ENCODE peak calls at places on chromosomes 6 and 20, in seven cellular contexts. X is ovary, P is heart left ventricle, K is H9, J is lower lobe of right lung, E is SK-N-SH, H is colonic mucosa. V is an unnamed sample. For H3K4me1, the result is how much of the 10 kb centered on the place peaks cover.

GRCh38 chr6:124190256-124190655 is 386.6 kb downstream of the NKAIN2 start:
- DNase-seq in X (no peak), P (no peak), K (no peak), J (no peak), E (no peak), H (no peak), V (no peak)

GRCh38 chr6:100160913-100161312 is 166.9 kb upstream of the MCHR2 start:
- DNase-seq in X (no peak), P (no peak), K (peak), J (no peak), E (no peak), H (no peak), V (no peak)

GRCh38 chr6:113558966-113559365 is 298.2 kb upstream of the MARCKS start:
- DNase-seq in X (no peak), P (no peak), K (no peak), J (no peak), E (no peak), H (no peak), V (no peak)

GRCh38 chr6:18100296-18100695 is 22.2 kb downstream of the NHLRC1 start:
- DNase-seq in X (no peak), P (no peak), K (no peak), J (no peak), E (no peak), H (no peak), V (no peak)

GRCh38 chr6:41442800-41443501 is 103.2 kb upstream of the FOXP4 start:
- DNase-seq in X (peak), P (peak), K (peak), J (peak), E (peak), H (peak), V (peak)

GRCh38 chr6:73515204-73516101 is 5.4 kb downstream of the EEF1A1 start:
- DNase-seq in X (peak), P (no peak), K (peak), J (no peak), E (peak), H (peak), V (peak)

GRCh38 chr20:45111799-45112471 is 3.0 kb downstream of the WFDC5 start:
- DNase-seq in X (no peak), P (no peak), K (peak), J (no peak), E (peak), H (no peak), V (no peak)

GRCh38 chr20:38395165-38395564 is 40.0 kb downstream of the SNHG17 start:
- DNase-seq in X (no peak), P (no peak), K (no peak), J (no peak), E (no peak), H (no peak), V (no peak)

GRCh38 chr6:79249136-79249535 is 14.7 kb upstream of the HMGN3 start:
- DNase-seq in X (no peak), P (no peak), K (no peak), J (no peak), E (no peak), H (no peak), V (no peak)

GRCh38 chr6:5403619-5404018 is 142.3 kb downstream of the FARS2 start:
- DNase-seq in X (no peak), P (no peak), K (no peak), J (no peak), E (no peak), H (no peak), V (no peak)

GRCh38 chr6:136095961-136096360 is 154.2 kb downstream of the MTFR2 start:
- DNase-seq in X (no peak), P (peak), K (no peak), J (no peak), E (no peak), H (no peak), V (no peak)

GRCh38 chr6:151004415-151005024 is 139.0 kb downstream of the MTHFD1L start:
- DNase-seq in X (no peak), P (no peak), K (no peak), J (no peak), E (no peak), H (no peak), V (no peak)

GRCh38 chr6:3509326-3509725 is 52.5 kb upstream of the SLC22A23 start:
- DNase-seq in X (no peak), P (no peak), K (no peak), J (no peak), E (no peak), H (no peak), V (no peak)

GRCh38 chr20:62303327-62304226 is 780 bp downstream of the ADRM1 start:
- DNase-seq in X (no peak), P (no peak), K (peak), J (no peak), E (no peak), H (peak), V (no peak)

GRCh38 chr6:162123797-162124196 is 603.8 kb downstream of the PRKN start:
- DNase-seq in X (no peak), P (no peak), K (no peak), J (no peak), E (peak), H (no peak), V (no peak)

GRCh38 chr6:332671-333070 is 40.4 kb downstream of the DUSP22 start:
- DNase-seq in X (no peak), P (no peak), K (no peak), J (no peak), E (no peak), H (no peak), V (no peak)

GRCh38 chr6:53180678-53181077 is 32.0 kb upstream of the GCM1 start:
- DNase-seq in X (no peak), P (no peak), K (no peak), J (no peak), E (no peak), H (no peak), V (no peak)

GRCh38 chr6:169498887-169499513 is 202.8 kb downstream of the WDR27 start:
- DNase-seq in X (no peak), P (no peak), K (no peak), J (no peak), E (peak), H (no peak), V (no peak)

GRCh38 chr6:116170358-116171057 is 44.6 kb upstream of the COL10A1 start:
- DNase-seq in X (no peak), P (no peak), K (no peak), J (no peak), E (no peak), H (no peak), V (no peak)

GRCh38 chr6:90294989-90295853 is 1.4 kb downstream of the BACH2 start:
- DNase-seq in X (peak), P (peak), K (no peak), J (peak), E (peak), H (peak), V (peak)

GRCh38 chr6:127481628-127482027 is 22.4 kb upstream of the KIAA0408 start:
- DNase-seq in X (no peak), P (no peak), K (no peak), J (no peak), E (no peak), H (no peak), V (no peak)

GRCh38 chr6:126937426-126937825 is 181.0 kb upstream of the RSPO3 start:
- DNase-seq in X (no peak), P (no peak), K (no peak), J (no peak), E (no peak), H (no peak), V (no peak)

GRCh38 chr6:41063884-41064285 is 8.3 kb downstream of the OARD1 start:
- DNase-seq in X (no peak), P (no peak), K (no peak), J (no peak), E (no peak), H (no peak), V (no peak)

GRCh38 chr6:69090132-69090531 is 455.1 kb downstream of the ADGRB3 start:
- DNase-seq in X (no peak), P (no peak), K (no peak), J (no peak), E (no peak), H (no peak), V (no peak)

GRCh38 chr6:107985701-107986100 is 27.7 kb upstream of the SEC63 start:
- DNase-seq in X (no peak), P (no peak), K (no peak), J (no peak), E (no peak), H (no peak), V (no peak)

GRCh38 chr6:85866758-85867401 is 224.2 kb upstream of the SYNCRIP start:
- DNase-seq in X (no peak), P (no peak), K (no peak), J (no peak), E (no peak), H (no peak), V (no peak)

GRCh38 chr6:3280866-3281465 is 22.2 kb downstream of the PSMG4 start:
- DNase-seq in X (peak), P (no peak), K (no peak), J (peak), E (no peak), H (no peak), V (no peak)

GRCh38 chr6:157644043-157644810 is 178.8 kb upstream of the SNX9 start:
- DNase-seq in X (no peak), P (no peak), K (no peak), J (no peak), E (peak), H (no peak), V (no peak)

GRCh38 chr20:35093245-35093884 is 758 bp upstream of the TRPC4AP start:
- DNase-seq in X (no peak), P (no peak), K (no peak), J (no peak), E (no peak), H (no peak), V (no peak)

GRCh38 chr6:67112120-67112519 is 1405.1 kb upstream of the EYS start:
- DNase-seq in X (no peak), P (no peak), K (no peak), J (no peak), E (no peak), H (no peak), V (no peak)

GRCh38 chr20:47360489-47361267 is 4.2 kb upstream of the ZMYND8 start:
- DNase-seq in X (peak), P (peak), K (peak), J (peak), E (peak), H (peak), V (peak)

GRCh38 chr6:149723771-149724417 is 6.0 kb upstream of the LATS1 start:
- DNase-seq in X (no peak), P (no peak), K (no peak), J (no peak), E (peak), H (peak), V (peak)

GRCh38 chr6:11425431-11425871 is 112.1 kb upstream of the TMEM170B start:
- DNase-seq in X (no peak), P (no peak), K (no peak), J (no peak), E (no peak), H (no peak), V (no peak)
- H3K4me1 ChIP-seq in X (under half), P (under half), K (under half), J (half or more), E (under half), H (under half), V (under half)

DNA sequence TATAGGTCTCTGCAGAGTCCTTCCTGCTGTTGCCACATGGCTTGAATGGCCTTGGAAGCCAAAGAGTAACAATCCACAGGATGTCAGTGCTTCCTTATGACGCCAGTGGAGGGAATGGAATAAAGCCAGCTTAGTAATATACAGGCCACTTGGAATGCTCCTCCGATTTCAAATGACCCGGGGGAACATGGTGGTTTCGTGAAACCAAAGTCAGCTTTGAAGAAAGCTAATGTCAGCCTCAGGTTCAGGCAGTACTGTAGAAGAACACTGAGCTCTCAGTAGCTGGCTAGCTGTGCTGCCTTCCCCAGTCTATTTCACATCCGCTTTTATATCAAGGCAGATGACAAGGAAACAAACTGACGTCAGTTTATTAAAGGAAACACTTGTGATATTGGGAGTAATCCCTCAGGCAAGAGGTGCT is 189.1 kb downstream of the DTNBP1 start:
- DNase-seq in X (no peak), P (no peak), K (no peak), J (no peak), E (no peak), H (no peak), V (no peak)
- H3K27ac ChIP-seq in X (no peak), P (peak), K (no peak), J (peak), E (no peak), H (no peak), V (peak)

DNA sequence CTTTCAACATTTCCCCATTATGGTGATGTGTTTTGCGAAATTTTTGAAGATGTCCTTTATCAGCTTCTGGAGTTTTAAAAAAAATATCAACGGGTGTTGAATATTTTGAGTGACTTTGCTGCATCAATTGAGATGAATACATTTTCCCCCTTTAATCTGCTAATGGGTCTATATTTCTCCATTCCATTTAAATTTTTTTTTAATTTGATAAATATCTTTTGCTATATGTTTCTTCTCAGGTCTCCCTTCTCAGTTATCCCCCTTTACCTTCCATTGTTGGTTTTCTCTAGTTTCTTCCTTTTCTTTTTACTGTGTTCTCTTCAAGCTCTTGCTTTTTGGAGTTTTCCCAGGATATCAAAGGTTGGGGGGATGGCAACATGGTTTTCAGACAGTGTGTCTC is 1.4 kb upstream of the KIFC1 start:
- DNase-seq in X (no peak), P (no peak), K (no peak), J (no peak), E (no peak), H (no peak), V (no peak)
- H3K4me1 ChIP-seq in X (under half), P (under half), K (under half), J (under half), E (under half), H (under half), V (under half)

DNA sequence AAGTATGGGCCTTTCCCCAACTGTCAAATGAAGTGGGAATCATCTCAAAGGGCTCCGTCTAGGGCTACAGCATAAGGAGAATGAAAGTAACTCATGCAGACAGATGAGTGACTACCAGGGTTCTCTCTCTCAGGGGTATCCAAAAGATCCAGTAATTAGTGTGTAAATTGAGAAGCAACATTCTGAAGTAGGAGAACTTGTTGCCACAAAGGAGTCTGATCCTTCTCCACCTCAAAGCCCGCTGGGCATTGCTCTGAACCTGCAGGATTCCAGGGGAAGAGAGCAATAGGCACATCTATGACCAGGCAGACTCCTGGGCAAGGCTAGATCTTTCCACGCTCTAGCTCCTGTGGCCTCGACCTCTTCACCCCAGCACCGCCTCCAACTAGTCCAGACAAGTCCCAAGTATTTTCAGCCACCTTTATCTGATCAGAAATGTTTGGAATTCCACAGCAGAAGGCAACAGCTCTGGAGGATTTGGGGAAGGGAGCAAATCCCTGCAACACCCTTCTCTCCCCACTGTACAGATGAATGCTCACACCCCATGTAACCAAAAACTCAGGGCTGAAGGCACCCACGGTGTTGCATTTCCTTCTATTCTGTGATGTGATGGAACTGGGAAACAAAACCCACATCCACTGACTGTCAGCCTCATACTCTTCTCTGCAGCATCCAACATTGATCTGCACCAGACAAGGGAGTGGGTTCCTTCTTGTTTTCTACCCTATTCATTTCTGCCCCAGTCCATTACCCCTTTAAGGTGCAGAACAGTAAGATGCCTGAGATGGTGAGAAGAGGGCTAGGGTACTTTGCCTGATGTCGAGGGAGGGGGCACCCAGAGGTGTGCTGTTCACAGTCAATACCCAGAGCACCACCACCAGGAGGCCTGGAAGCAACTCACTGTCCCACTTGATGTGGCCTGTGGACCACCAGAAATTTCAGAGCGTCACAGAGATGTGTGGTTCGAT is 41.0 kb downstream of the COX4I2 start:
- DNase-seq in X (peak), P (no peak), K (no peak), J (no peak), E (no peak), H (no peak), V (no peak)
- H3K27ac ChIP-seq in X (peak), P (peak), K (no peak), J (peak), E (peak), H (no peak), V (peak)

GRCh38 chr6:31825553-31825952 is 2.0 kb upstream of the HSPA1B start:
- DNase-seq in X (no peak), P (no peak), K (no peak), J (no peak), E (no peak), H (no peak), V (no peak)
- H3K4me1 ChIP-seq in X (under half), P (under half), K (under half), J (half or more), E (under half), H (under half), V (half or more)

DNA sequence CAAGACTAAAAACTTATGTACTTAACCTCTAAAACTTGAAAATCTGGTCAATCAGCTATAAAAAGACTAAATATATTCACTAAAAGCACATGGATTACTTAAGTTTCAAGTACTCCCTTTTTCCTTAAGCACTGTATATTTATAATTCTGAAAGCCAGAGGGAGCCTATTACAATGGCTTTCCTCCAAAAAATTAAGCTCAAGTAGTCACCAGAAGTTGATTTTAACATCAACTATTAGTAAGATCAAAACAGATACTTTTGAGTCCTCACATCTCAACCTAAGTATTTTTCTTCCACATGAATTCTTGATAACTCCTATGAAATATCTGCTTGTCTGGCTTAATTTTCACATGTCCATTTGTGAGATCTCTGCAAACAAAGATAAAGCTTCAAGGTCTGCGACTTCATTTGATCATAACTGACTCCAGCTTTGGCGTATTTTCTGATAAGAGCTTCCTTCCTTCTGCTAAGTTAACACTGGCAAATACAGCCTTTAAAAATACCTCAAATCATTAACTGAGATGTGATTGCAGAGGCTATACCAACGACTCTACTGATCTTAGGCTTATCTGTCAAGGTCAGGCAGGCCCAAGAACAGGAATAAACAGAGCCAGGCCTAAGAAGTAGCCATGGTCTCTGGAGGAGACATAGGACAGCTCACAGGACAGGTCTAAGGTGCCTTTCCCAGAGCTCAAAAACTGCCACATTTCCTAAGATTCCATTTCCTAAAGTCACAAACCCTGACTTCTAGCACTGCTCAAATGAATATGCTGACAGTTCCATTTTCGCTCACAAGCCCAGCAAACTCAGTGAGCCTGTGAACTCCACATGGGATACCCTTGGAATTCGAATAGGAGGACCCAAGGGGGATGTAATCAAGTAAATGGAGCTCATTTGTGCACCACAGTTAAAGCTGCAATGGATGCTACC is 10.0 kb downstream of the SNX5 start:
- DNase-seq in X (no peak), P (no peak), K (no peak), J (no peak), E (no peak), H (no peak), V (no peak)
- H3K27ac ChIP-seq in X (peak), P (peak), K (no peak), J (peak), E (peak), H (peak), V (peak)

GRCh38 chr20:3889489-3890409 is 562 bp downstream of the PANK2 start:
- DNase-seq in X (peak), P (peak), K (no peak), J (peak), E (peak), H (peak), V (peak)

GRCh38 chr20:3888622-3889488 is at the start of gene PANK2:
- DNase-seq in X (peak), P (peak), K (peak), J (peak), E (peak), H (peak), V (peak)

GRCh38 chr20:3890999-3891929 is 2.1 kb downstream of the PANK2 start:
- DNase-seq in X (no peak), P (no peak), K (no peak), J (no peak), E (no peak), H (no peak), V (no peak)

GRCh38 chr20:3887870-3888614 is 1.1 kb upstream of the PANK2 start:
- DNase-seq in X (peak), P (no peak), K (no peak), J (no peak), E (no peak), H (peak), V (no peak)

GRCh38 chr20:3890410-3890751 is 1.2 kb downstream of the PANK2 start:
- DNase-seq in X (no peak), P (no peak), K (no peak), J (no peak), E (no peak), H (no peak), V (no peak)
- H3K4me1 ChIP-seq in X (under half), P (half or more), K (under half), J (half or more), E (under half), H (under half), V (half or more)

GRCh38 chr6:112139052-112139451 is 51.7 kb downstream of the FAM229B start:
- DNase-seq in X (no peak), P (no peak), K (no peak), J (no peak), E (no peak), H (no peak), V (no peak)
- H3K27ac ChIP-seq in X (no peak), P (no peak), K (no peak), J (no peak), E (no peak), H (no peak), V (no peak)

GRCh38 chr20:44038681-44039123 is 124.0 kb downstream of the TOX2 start:
- DNase-seq in X (no peak), P (no peak), K (no peak), J (no peak), E (peak), H (no peak), V (peak)
- H3K4me1 ChIP-seq in X (under half), P (under half), K (under half), J (under half), E (under half), H (under half), V (under half)